ENCODE peak calls at places on chromosome 5, in five cellular contexts. C is left ventricle myocardium inferior, S is kidney, X is brain microvascular endothelial cell, Q is fibroblast of the aortic adventitia. J is an unnamed sample.

GRCh38 chr5:3654515-3654914 is 58.9 kb downstream of the IRX1 start:
- DNase-seq in Q (no peak), S (no peak), X (no peak), C (no peak), J (no peak)

GRCh38 chr5:139841549-139841948 is 45.9 kb downstream of the PSD2 start:
- DNase-seq in S (no peak), Q (no peak), X (no peak), C (no peak), J (no peak)

GRCh38 chr5:54769072-54769471 is 216.3 kb downstream of the ESM1 start:
- DNase-seq in S (no peak), C (no peak), Q (no peak), X (no peak), J (no peak)

GRCh38 chr5:78447775-78448424 is 87.5 kb downstream of the SCAMP1 start:
- DNase-seq in C (no peak), X (no peak), S (no peak), Q (no peak), J (no peak)

GRCh38 chr5:180334176-180334575 is 19.0 kb downstream of the GFPT2 start:
- DNase-seq in S (peak; percentile 37), Q (no peak), X (no peak), C (no peak), J (no peak)

GRCh38 chr5:66829826-66830225 is 233.6 kb downstream of the MAST4 start:
- DNase-seq in C (no peak), S (no peak), Q (peak; percentile 54), X (peak; percentile 24), J (peak; percentile 55)

GRCh38 chr5:159089675-159090074 is 10.0 kb downstream of the EBF1 start:
- DNase-seq in Q (no peak), X (no peak), C (no peak), S (no peak), J (no peak)

GRCh38 chr5:114658179-114658578 is 296.3 kb downstream of the KCNN2 start:
- DNase-seq in X (peak; percentile 2), C (no peak), S (no peak), Q (no peak), J (no peak)

GRCh38 chr5:95554647-95555548 is at the start of the genes ARSK and SKIC3:
- DNase-seq in C (peak; percentile 93), Q (peak; percentile 100), X (peak; percentile 99), S (peak; percentile 97), J (peak; percentile 100)

GRCh38 chr5:76958976-76959767 is 6.3 kb downstream of the CRHBP start:
- DNase-seq in S (no peak), X (peak; percentile 63), Q (peak; percentile 43), C (no peak), J (peak; percentile 83)

GRCh38 chr5:76956033-76956432 is 3.2 kb downstream of the CRHBP start:
- DNase-seq in S (no peak), X (no peak), Q (no peak), C (no peak), J (no peak)

GRCh38 chr5:76954383-76954763 is 1.5 kb downstream of the CRHBP start:
- DNase-seq in X (no peak), Q (no peak), S (no peak), C (no peak), J (no peak)

GRCh38 chr5:76952795-76953536 is at the start of gene CRHBP:
- DNase-seq in Q (no peak), S (no peak), X (peak; percentile 9), C (no peak), J (no peak)

GRCh38 chr5:76953551-76954382 is 922 bp downstream of the CRHBP start:
- DNase-seq in S (peak; percentile 72), X (no peak), C (no peak), Q (peak; percentile 5), J (no peak)
- H3K4me3 ChIP-seq in S (peak overlapping the region; percentile 50), X (peak overlapping the region; percentile 63), C (peak overlapping the region; percentile 68), Q (peak overlapping the region; percentile 13), J (peak overlapping the region; percentile 55)

GRCh38 chr5:91225848-91226686 is 157.1 kb downstream of the ARRDC3 start:
- DNase-seq in C (no peak), X (no peak), Q (no peak), S (no peak), J (no peak)
- TF ChIP-seq CTCF in C (peak; percentile 59), X (peak; percentile 60), Q (no peak), S (peak; percentile 53), J (peak; percentile 32)

GRCh38 chr5:107743357-107744000 is 72.7 kb upstream of the EFNA5 start:
- DNase-seq in X (peak; percentile 45), S (no peak), C (no peak), Q (peak; percentile 12), J (no peak)
- H3K4me3 ChIP-seq in X (no peak overlapping the region), S (no peak overlapping the region), C (no peak overlapping the region), Q (no peak overlapping the region), J (no peak overlapping the region)

GRCh38 chr5:148687427-148687826 is 33.1 kb upstream of the HTR4 start:
- DNase-seq in X (peak; percentile 36), C (no peak), S (no peak), Q (no peak), J (no peak)
- TF ChIP-seq CTCF in X (peak; percentile 67), C (no peak), S (peak; percentile 6), Q (peak; percentile 26), J (peak; percentile 37)

GRCh38 chr5:151092750-151093149 is 11.9 kb upstream of the TNIP1 start:
- DNase-seq in S (no peak), Q (peak; percentile 59), X (peak; percentile 66), C (no peak), J (no peak)
- H3K4me3 ChIP-seq in S (no peak overlapping the region), Q (no peak overlapping the region), X (no peak overlapping the region), C (no peak overlapping the region), J (no peak overlapping the region)

GRCh38 chr5:111755942-111756353 is 1.0 kb downstream of the NREP start:
- DNase-seq in C (no peak), S (no peak), Q (peak; percentile 77), X (no peak), J (no peak)
- TF ChIP-seq CTCF in C (no peak), S (no peak), Q (no peak), X (no peak), J (no peak)

GRCh38 chr5:151678146-151678545 is 8.6 kb downstream of the SPARC start:
- DNase-seq in C (peak; percentile 52), Q (peak; percentile 66), X (no peak), S (no peak), J (no peak)
- H3K4me3 ChIP-seq in C (peak overlapping the region; percentile 78), Q (peak overlapping the region; percentile 42), X (no peak overlapping the region), S (no peak overlapping the region), J (no peak overlapping the region)

DNA sequence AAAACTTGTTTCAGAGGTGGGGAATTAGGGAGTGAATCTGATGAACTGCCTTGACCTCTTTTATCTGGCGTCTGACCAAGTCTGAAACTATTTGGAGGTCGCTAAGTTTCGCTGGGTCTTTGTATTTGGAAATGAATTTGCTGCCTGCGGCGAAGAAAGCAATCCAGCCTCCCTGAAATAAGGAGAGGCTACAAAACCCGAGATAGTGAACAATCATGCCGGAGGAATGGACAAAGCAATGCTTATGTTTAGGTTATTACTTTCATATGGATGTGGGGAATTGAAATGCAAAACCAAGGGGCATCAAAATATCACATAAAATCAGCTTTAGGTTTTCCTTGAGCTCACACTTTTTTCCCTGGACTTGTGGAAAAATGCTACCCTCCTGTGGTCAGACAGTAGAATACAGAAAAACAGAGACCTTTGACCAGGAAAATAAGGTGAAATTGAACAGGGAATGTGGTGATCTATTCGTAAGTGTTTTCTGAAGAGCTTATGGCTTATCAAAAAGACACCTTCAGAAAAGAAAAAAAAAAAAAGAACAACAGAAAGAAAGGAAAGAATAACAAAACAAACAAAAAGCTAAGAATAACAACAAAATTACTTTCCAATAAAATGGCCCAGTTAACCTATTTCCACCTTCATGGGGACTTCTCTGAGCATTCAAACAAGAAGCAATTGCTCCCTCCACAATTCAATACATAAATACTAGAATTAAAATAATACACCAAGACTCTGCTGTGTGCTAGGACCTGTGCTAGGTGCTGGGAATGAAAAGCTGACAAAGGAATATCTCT is 68.6 kb upstream of the DPYSL3 start:
- DNase-seq in S (no peak), X (peak; percentile 31), C (no peak), Q (peak; percentile 86), J (no peak)
- TF ChIP-seq CTCF in S (peak; percentile 52), X (peak; percentile 60), C (peak; percentile 70), Q (peak; percentile 70), J (peak; percentile 56)

DNA sequence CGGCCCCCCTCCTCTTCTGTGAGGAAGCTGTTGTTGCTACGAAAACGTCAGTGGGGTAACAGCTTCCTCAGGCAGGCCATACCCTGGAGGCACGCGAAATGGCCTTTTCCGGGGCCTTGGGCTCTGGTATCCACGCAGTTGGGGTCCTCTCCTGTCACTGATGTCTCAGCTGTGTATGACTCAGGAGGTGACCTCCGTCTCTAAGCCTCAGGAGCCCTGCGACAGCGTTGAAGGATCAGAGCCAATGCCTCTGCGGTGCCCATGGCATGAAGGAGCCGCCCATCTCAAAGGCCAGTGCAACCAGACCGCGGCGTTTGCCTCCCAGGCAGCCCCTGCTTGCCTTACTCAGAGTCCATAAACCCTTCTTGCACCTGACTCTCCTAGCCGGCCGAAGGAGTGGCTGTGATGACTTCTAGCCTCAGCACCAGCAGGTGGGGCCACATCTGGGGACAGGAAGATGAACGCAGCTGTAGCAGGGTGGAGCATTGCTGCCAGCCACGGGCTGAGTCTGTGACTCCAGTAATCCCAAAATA is 1.0 kb upstream of the MXD3 start:
- DNase-seq in X (no peak), Q (no peak), S (peak; percentile 77), C (no peak), J (no peak)
- H3K4me3 ChIP-seq in X (peak overlapping the region; percentile 47), Q (peak overlapping the region; percentile 38), S (no peak overlapping the region), C (peak overlapping the region; percentile 70), J (peak overlapping the region; percentile 56)

DNA sequence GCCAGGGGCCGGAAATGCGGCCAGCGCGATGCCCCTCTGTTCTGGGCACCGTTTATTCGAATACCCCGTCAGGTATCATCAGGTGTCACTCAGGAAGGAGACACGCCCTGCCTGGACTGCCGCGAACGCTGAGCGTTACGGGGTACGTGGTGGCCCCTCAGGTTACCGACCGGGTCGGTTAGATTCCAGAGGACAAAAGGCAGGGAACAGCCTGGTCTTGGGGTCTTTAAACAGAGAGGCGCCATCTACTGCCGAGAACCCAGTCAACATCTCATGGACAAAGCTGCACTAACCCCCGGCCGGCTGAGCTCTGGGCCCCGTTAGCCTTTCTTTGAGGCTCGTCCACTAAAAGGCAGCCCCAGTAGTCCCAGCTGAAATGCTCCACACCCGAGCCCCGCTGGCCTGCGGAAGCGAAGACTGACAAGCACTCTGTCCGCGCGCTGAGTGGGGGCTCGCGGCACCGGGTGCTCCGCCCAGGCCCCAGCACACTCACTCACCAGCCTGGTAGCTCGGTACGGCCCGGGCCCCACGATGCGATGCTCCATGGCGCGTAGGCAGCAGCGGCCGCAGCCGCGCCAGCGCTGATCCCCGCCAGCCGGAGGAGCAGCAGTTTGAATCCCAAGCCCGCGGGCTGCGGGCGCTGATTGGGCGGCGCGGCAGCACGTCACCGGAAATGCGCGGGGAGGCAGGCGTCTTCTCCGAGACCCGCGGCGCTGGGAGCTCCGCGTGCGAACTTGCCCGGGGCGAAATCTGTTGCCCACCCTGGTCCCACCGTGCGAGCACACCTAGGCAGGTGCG is at the start of gene DEPDC1B:
- DNase-seq in S (peak; percentile 92), X (peak; percentile 87), C (peak; percentile 83), Q (peak; percentile 83), J (peak; percentile 60)
- TF ChIP-seq CTCF in S (no peak), X (peak; percentile 62), C (peak; percentile 6), Q (peak; percentile 51), J (peak; percentile 57)